ENCODE peak calls at places on chromosomes 6 and 20, in seven cellular contexts. E is H1; P is tibial artery; C is CD4-positive, CD25-positive, alpha-beta regulatory T cell; G is hepatocyte; D is right cardiac atrium; N is cardiac muscle cell. V is an unnamed sample.

GRCh38 chr20:61684583-61685235 is 381.0 kb downstream of the TAF4 start:
- DNase-seq in C (no peak), P (no peak), E (no peak), D (peak; percentile 16), N (no peak), G (no peak), V (no peak)

GRCh38 chr6:157682856-157683481 is 140.1 kb upstream of the SNX9 start:
- DNase-seq in N (peak; percentile 82), C (no peak), P (no peak), G (no peak), E (no peak), D (no peak), V (no peak)

GRCh38 chr6:121437861-121438651 is 2.6 kb downstream of the GJA1 start:
- DNase-seq in N (peak; percentile 48), P (peak; percentile 40), C (no peak), G (peak; percentile 26), D (no peak), E (no peak), V (no peak)

GRCh38 chr6:53717571-53717970 is 52.0 kb upstream of the KLHL31 start:
- DNase-seq in G (no peak), P (no peak), E (no peak), C (no peak), N (no peak), D (no peak), V (no peak)

GRCh38 chr20:63176035-63176434 is 39.9 kb downstream of the YTHDF1 start:
- DNase-seq in P (no peak), E (peak; percentile 79), N (no peak), C (no peak), D (no peak), G (peak; percentile 44), V (no peak)

GRCh38 chr6:111485316-111485715 is 2.3 kb upstream of the REV3L start:
- DNase-seq in N (no peak), E (no peak), P (no peak), C (no peak), G (no peak), D (no peak), V (no peak)

GRCh38 chr6:158711264-158711663 is 61.4 kb downstream of the SYTL3 start:
- DNase-seq in C (no peak), N (peak; percentile 82), E (no peak), G (peak; percentile 34), P (no peak), D (no peak), V (no peak)

GRCh38 chr20:56626367-56627121 is 2.6 kb upstream of the TFAP2C start:
- DNase-seq in C (no peak), E (peak; percentile 83), P (no peak), D (peak; percentile 53), G (peak; percentile 71), N (peak; percentile 24), V (no peak)

GRCh38 chr20:14838663-14839650 is 501.5 kb upstream of the FLRT3 start:
- DNase-seq in N (no peak), C (no peak), E (no peak), D (no peak), G (peak; percentile 22), P (no peak), V (no peak)

GRCh38 chr20:61292391-61292790 is 40.3 kb downstream of the CDH4 start:
- DNase-seq in D (no peak), N (no peak), G (no peak), C (no peak), P (no peak), E (no peak), V (no peak)

GRCh38 chr20:61123286-61123685 is 128.8 kb upstream of the CDH4 start:
- DNase-seq in D (no peak), N (no peak), P (no peak), G (no peak), E (no peak), C (no peak), V (no peak)

GRCh38 chr6:43171284-43172126 is 436 bp downstream of the SRF start:
- DNase-seq in C (peak; percentile 52), P (no peak), D (peak; percentile 77), G (peak; percentile 57), N (no peak), E (peak; percentile 64), V (peak; percentile 35)

GRCh38 chr6:44180886-44181285 is 22.3 kb downstream of the CAPN11 start:
- DNase-seq in C (no peak), P (no peak), E (no peak), D (no peak), N (no peak), G (no peak), V (no peak)

GRCh38 chr20:15162061-15162740 is 824.8 kb upstream of the FLRT3 start:
- DNase-seq in C (no peak), E (no peak), P (no peak), N (no peak), G (no peak), D (no peak), V (no peak)

GRCh38 chr6:143397229-143398222 is 53.0 kb downstream of the ADAT2 start:
- DNase-seq in P (peak; percentile 58), C (no peak), N (peak; percentile 94), E (no peak), D (peak; percentile 56), G (peak; percentile 83), V (no peak)

GRCh38 chr20:32798046-32798985 is 21.4 kb upstream of the MAPRE1 start:
- DNase-seq in G (no peak), D (no peak), C (no peak), E (no peak), P (no peak), N (no peak), V (no peak)

GRCh38 chr20:9483131-9483530 is 31.3 kb upstream of the LAMP5 start:
- DNase-seq in N (no peak), C (no peak), G (no peak), P (no peak), D (no peak), E (no peak), V (no peak)

GRCh38 chr6:161748535-161749386 is 474.9 kb upstream of the AGPAT4 start:
- DNase-seq in D (peak; percentile 70), G (peak; percentile 56), P (no peak), N (peak; percentile 50), E (peak; percentile 94), C (no peak), V (no peak)

GRCh38 chr6:166289181-166290061 is 18.8 kb downstream of the PRR18 start:
- DNase-seq in E (no peak), N (no peak), C (no peak), G (no peak), D (no peak), P (no peak), V (no peak)

GRCh38 chr6:31952140-31952805 is 6.4 kb downstream of the CFB start:
- DNase-seq in E (peak; percentile 76), P (peak; percentile 45), N (peak; percentile 79), C (no peak), G (peak; percentile 82), D (peak; percentile 85), V (no peak)

GRCh38 chr6:105257350-105257749 is 77.5 kb upstream of the POPDC3 start:
- DNase-seq in D (no peak), C (no peak), E (no peak), N (no peak), P (no peak), G (no peak), V (no peak)
- H3K9me3 ChIP-seq in D (no peaks in the 10 kb centered on the region), C (no peaks in the 10 kb centered on the region), E (no peaks in the 10 kb centered on the region), N (no peaks in the 10 kb centered on the region), P (no peaks in the 10 kb centered on the region), G (no peaks in the 10 kb centered on the region), V (no peaks in the 10 kb centered on the region)

GRCh38 chr20:37453288-37453687 is 67.8 kb upstream of the NNAT start:
- DNase-seq in E (no peak), C (no peak), D (no peak), P (no peak), G (no peak), N (no peak), V (no peak)

GRCh38 chr20:37452236-37452635 is 68.8 kb upstream of the NNAT start:
- DNase-seq in N (no peak), E (no peak), C (no peak), G (no peak), D (no peak), P (no peak), V (no peak)

GRCh38 chr20:37454636-37455035 is 66.4 kb upstream of the NNAT start:
- DNase-seq in G (no peak), N (no peak), C (no peak), P (no peak), D (no peak), E (no peak), V (no peak)

GRCh38 chr20:37455659-37456058 is 65.4 kb upstream of the NNAT start:
- DNase-seq in N (no peak), D (no peak), G (no peak), E (no peak), P (no peak), C (no peak), V (no peak)

DNA sequence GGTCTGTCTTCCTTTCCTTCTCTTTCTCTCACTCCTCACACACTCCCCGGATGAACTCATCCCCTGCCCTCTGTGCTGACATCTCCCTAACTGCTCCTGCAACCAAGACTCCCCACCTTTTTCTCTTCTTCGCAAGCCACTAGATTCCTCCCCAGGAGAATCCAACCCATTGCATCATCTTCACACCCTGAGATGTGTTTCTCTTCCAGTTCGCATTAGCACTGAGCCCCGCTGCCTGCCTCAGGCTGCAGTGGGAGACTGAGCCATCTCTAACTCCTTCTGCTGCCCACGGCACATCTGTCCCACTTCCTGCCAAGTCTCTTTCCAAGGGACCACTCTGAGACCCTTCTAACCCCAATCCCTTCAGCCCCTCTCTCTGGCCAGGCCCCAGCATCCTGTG is 67.2 kb upstream of the NNAT start:
- DNase-seq in C (no peak), N (no peak), G (no peak), E (no peak), P (no peak), D (no peak), V (no peak)
- H3K9me3 ChIP-seq in C (peaks cover 24% of the 10 kb centered on the region), N (no peaks in the 10 kb centered on the region), G (no peaks in the 10 kb centered on the region), E (no peaks in the 10 kb centered on the region), P (no peaks in the 10 kb centered on the region), D (peaks cover 6% of the 10 kb centered on the region), V (peaks cover 12% of the 10 kb centered on the region)

GRCh38 chr20:59676877-59677140 is 72.5 kb downstream of the PHACTR3 start:
- DNase-seq in P (no peak), E (no peak), N (no peak), D (no peak), C (no peak), G (no peak), V (no peak)
- H3K9me3 ChIP-seq in P (no peaks in the 10 kb centered on the region), E (peaks cover 97% of the 10 kb centered on the region), N (no peaks in the 10 kb centered on the region), D (no peaks in the 10 kb centered on the region), C (no peaks in the 10 kb centered on the region), G (no peaks in the 10 kb centered on the region), V (no peaks in the 10 kb centered on the region)

GRCh38 chr20:21703740-21704407 is 1.6 kb upstream of the PAX1 start:
- DNase-seq in G (no peak), E (no peak), P (no peak), D (no peak), N (no peak), C (no peak), V (no peak)

GRCh38 chr20:21702001-21702400 is 3.5 kb upstream of the PAX1 start:
- DNase-seq in C (no peak), N (no peak), D (no peak), E (no peak), P (no peak), G (no peak), V (no peak)

GRCh38 chr20:21699216-21699508 is 6.3 kb upstream of the PAX1 start:
- DNase-seq in P (no peak), G (no peak), D (no peak), C (no peak), E (no peak), N (no peak), V (no peak)

GRCh38 chr20:21702553-21703467 is 2.7 kb upstream of the PAX1 start:
- DNase-seq in P (no peak), D (peak; percentile 79), G (peak; percentile 81), C (no peak), E (peak; percentile 98), N (peak; percentile 47), V (no peak)

GRCh38 chr20:21701171-21701876 is 4.1 kb upstream of the PAX1 start:
- DNase-seq in E (peak; percentile 75), D (no peak), C (no peak), N (no peak), P (no peak), G (no peak), V (no peak)
- H3K9me3 ChIP-seq in E (no peaks in the 10 kb centered on the region), D (no peaks in the 10 kb centered on the region), C (no peaks in the 10 kb centered on the region), N (no peaks in the 10 kb centered on the region), P (no peaks in the 10 kb centered on the region), G (no peaks in the 10 kb centered on the region), V (no peaks in the 10 kb centered on the region)